ENCODE peak calls at places on chromosomes 1 and 21, in seven cellular contexts. One of them, this sample, is unnamed.

GRCh38 chr21:30206551-30207251 is 9.2 kb downstream of the CLDN8 start:
- DNase-seq in effector CD4-positive, alpha-beta T cell: no peak
- DNase-seq in activated CD4-positive, alpha-beta T cell treated with anti-CD3 and anti-CD28 coated beads for 36 hours: no peak
- DNase-seq in activated T-helper 1 cell treated with anti-CD3 and anti-CD28 coated beads, Interleukin-2, amount 50 U/mL, for 16 hours: no peak
- DNase-seq in fibroblast of mammary gland: peak
- DNase-seq in Kasumi-1: no peak
- DNase-seq in left colon: no peak
- DNase-seq in this sample: no peak

GRCh38 chr21:25967566-25968438 is 202.8 kb downstream of the APP start:
- DNase-seq in fibroblast of mammary gland: no peak
- DNase-seq in effector CD4-positive, alpha-beta T cell: no peak
- DNase-seq in activated T-helper 1 cell treated with anti-CD3 and anti-CD28 coated beads, Interleukin-2, amount 50 U/mL, for 16 hours: no peak
- DNase-seq in activated CD4-positive, alpha-beta T cell treated with anti-CD3 and anti-CD28 coated beads for 36 hours: peak
- DNase-seq in left colon: no peak
- DNase-seq in Kasumi-1: peak
- DNase-seq in this sample: no peak

GRCh38 chr1:70427976-70428375 is 16.9 kb downstream of the CTH start:
- DNase-seq in fibroblast of mammary gland: peak
- DNase-seq in activated T-helper 1 cell treated with anti-CD3 and anti-CD28 coated beads, Interleukin-2, amount 50 U/mL, for 16 hours: no peak
- DNase-seq in effector CD4-positive, alpha-beta T cell: no peak
- DNase-seq in activated CD4-positive, alpha-beta T cell treated with anti-CD3 and anti-CD28 coated beads for 36 hours: no peak
- DNase-seq in Kasumi-1: no peak
- DNase-seq in left colon: no peak
- DNase-seq in this sample: no peak

GRCh38 chr1:121483961-121484424 is 299.2 kb downstream of the SRGAP2C start:
- DNase-seq in activated CD4-positive, alpha-beta T cell treated with anti-CD3 and anti-CD28 coated beads for 36 hours: peak
- DNase-seq in fibroblast of mammary gland: peak
- DNase-seq in Kasumi-1: no peak
- DNase-seq in activated T-helper 1 cell treated with anti-CD3 and anti-CD28 coated beads, Interleukin-2, amount 50 U/mL, for 16 hours: no peak
- DNase-seq in left colon: no peak
- DNase-seq in effector CD4-positive, alpha-beta T cell: no peak
- DNase-seq in this sample: peak

GRCh38 chr1:209692745-209693504 is 11.7 kb upstream of the HSD11B1 start:
- DNase-seq in fibroblast of mammary gland: peak
- DNase-seq in left colon: peak
- DNase-seq in Kasumi-1: peak
- DNase-seq in activated T-helper 1 cell treated with anti-CD3 and anti-CD28 coated beads, Interleukin-2, amount 50 U/mL, for 16 hours: peak
- DNase-seq in effector CD4-positive, alpha-beta T cell: peak
- DNase-seq in activated CD4-positive, alpha-beta T cell treated with anti-CD3 and anti-CD28 coated beads for 36 hours: peak
- DNase-seq in this sample: peak

GRCh38 chr1:46302091-46303037 is 1.1 kb downstream of the LRRC41 start:
- DNase-seq in fibroblast of mammary gland: no peak
- DNase-seq in activated CD4-positive, alpha-beta T cell treated with anti-CD3 and anti-CD28 coated beads for 36 hours: peak
- DNase-seq in activated T-helper 1 cell treated with anti-CD3 and anti-CD28 coated beads, Interleukin-2, amount 50 U/mL, for 16 hours: peak
- DNase-seq in Kasumi-1: no peak
- DNase-seq in effector CD4-positive, alpha-beta T cell: peak
- DNase-seq in left colon: peak
- DNase-seq in this sample: peak

GRCh38 chr1:43250351-43250761 is 19.4 kb upstream of the TMEM125 start:
- DNase-seq in activated T-helper 1 cell treated with anti-CD3 and anti-CD28 coated beads, Interleukin-2, amount 50 U/mL, for 16 hours: no peak
- DNase-seq in Kasumi-1: no peak
- DNase-seq in effector CD4-positive, alpha-beta T cell: no peak
- DNase-seq in fibroblast of mammary gland: no peak
- DNase-seq in activated CD4-positive, alpha-beta T cell treated with anti-CD3 and anti-CD28 coated beads for 36 hours: no peak
- DNase-seq in left colon: no peak
- DNase-seq in this sample: no peak

GRCh38 chr1:1858382-1859086 is 32.4 kb downstream of the GNB1 start:
- DNase-seq in activated CD4-positive, alpha-beta T cell treated with anti-CD3 and anti-CD28 coated beads for 36 hours: peak
- DNase-seq in effector CD4-positive, alpha-beta T cell: peak
- DNase-seq in Kasumi-1: no peak
- DNase-seq in left colon: peak
- DNase-seq in fibroblast of mammary gland: peak
- DNase-seq in activated T-helper 1 cell treated with anti-CD3 and anti-CD28 coated beads, Interleukin-2, amount 50 U/mL, for 16 hours: no peak
- DNase-seq in this sample: peak

GRCh38 chr1:71660417-71660816 is 579.6 kb upstream of the ZRANB2 start:
- DNase-seq in Kasumi-1: no peak
- DNase-seq in activated T-helper 1 cell treated with anti-CD3 and anti-CD28 coated beads, Interleukin-2, amount 50 U/mL, for 16 hours: no peak
- DNase-seq in left colon: no peak
- DNase-seq in activated CD4-positive, alpha-beta T cell treated with anti-CD3 and anti-CD28 coated beads for 36 hours: no peak
- DNase-seq in effector CD4-positive, alpha-beta T cell: no peak
- DNase-seq in fibroblast of mammary gland: peak
- DNase-seq in this sample: peak

GRCh38 chr1:231867607-231868006 is 241.0 kb downstream of the DISC1 start:
- DNase-seq in Kasumi-1: no peak
- DNase-seq in fibroblast of mammary gland: no peak
- DNase-seq in activated CD4-positive, alpha-beta T cell treated with anti-CD3 and anti-CD28 coated beads for 36 hours: no peak
- DNase-seq in activated T-helper 1 cell treated with anti-CD3 and anti-CD28 coated beads, Interleukin-2, amount 50 U/mL, for 16 hours: no peak
- DNase-seq in left colon: no peak
- DNase-seq in effector CD4-positive, alpha-beta T cell: no peak
- DNase-seq in this sample: no peak

GRCh38 chr1:228378453-228379164 is 28.0 kb downstream of the TRIM11 start:
- DNase-seq in fibroblast of mammary gland: peak
- DNase-seq in activated CD4-positive, alpha-beta T cell treated with anti-CD3 and anti-CD28 coated beads for 36 hours: peak
- DNase-seq in activated T-helper 1 cell treated with anti-CD3 and anti-CD28 coated beads, Interleukin-2, amount 50 U/mL, for 16 hours: peak
- DNase-seq in left colon: peak
- DNase-seq in effector CD4-positive, alpha-beta T cell: peak
- DNase-seq in Kasumi-1: peak
- DNase-seq in this sample: peak

GRCh38 chr1:203464226-203464625 is 11.4 kb upstream of the PRELP start:
- DNase-seq in fibroblast of mammary gland: no peak
- DNase-seq in effector CD4-positive, alpha-beta T cell: no peak
- DNase-seq in left colon: no peak
- DNase-seq in Kasumi-1: no peak
- DNase-seq in activated T-helper 1 cell treated with anti-CD3 and anti-CD28 coated beads, Interleukin-2, amount 50 U/mL, for 16 hours: no peak
- DNase-seq in activated CD4-positive, alpha-beta T cell treated with anti-CD3 and anti-CD28 coated beads for 36 hours: no peak
- DNase-seq in this sample: no peak

GRCh38 chr1:230270940-230271325 is 155.2 kb downstream of the PGBD5 start:
- DNase-seq in left colon: no peak
- DNase-seq in effector CD4-positive, alpha-beta T cell: no peak
- DNase-seq in Kasumi-1: peak
- DNase-seq in fibroblast of mammary gland: no peak
- DNase-seq in activated T-helper 1 cell treated with anti-CD3 and anti-CD28 coated beads, Interleukin-2, amount 50 U/mL, for 16 hours: no peak
- DNase-seq in activated CD4-positive, alpha-beta T cell treated with anti-CD3 and anti-CD28 coated beads for 36 hours: no peak
- DNase-seq in this sample: no peak

GRCh38 chr1:200035397-200035955 is 8.0 kb downstream of the NR5A2 start:
- DNase-seq in left colon: no peak
- DNase-seq in fibroblast of mammary gland: no peak
- DNase-seq in activated CD4-positive, alpha-beta T cell treated with anti-CD3 and anti-CD28 coated beads for 36 hours: no peak
- DNase-seq in Kasumi-1: no peak
- DNase-seq in activated T-helper 1 cell treated with anti-CD3 and anti-CD28 coated beads, Interleukin-2, amount 50 U/mL, for 16 hours: no peak
- DNase-seq in effector CD4-positive, alpha-beta T cell: no peak
- DNase-seq in this sample: no peak

GRCh38 chr1:31004231-31004621 is 61.3 kb downstream of the PUM1 start:
- DNase-seq in activated CD4-positive, alpha-beta T cell treated with anti-CD3 and anti-CD28 coated beads for 36 hours: no peak
- DNase-seq in left colon: no peak
- DNase-seq in effector CD4-positive, alpha-beta T cell: no peak
- DNase-seq in activated T-helper 1 cell treated with anti-CD3 and anti-CD28 coated beads, Interleukin-2, amount 50 U/mL, for 16 hours: no peak
- DNase-seq in Kasumi-1: no peak
- DNase-seq in fibroblast of mammary gland: no peak
- DNase-seq in this sample: no peak

GRCh38 chr1:48817505-48818114 is 40.9 kb upstream of the BEND5 start:
- DNase-seq in activated CD4-positive, alpha-beta T cell treated with anti-CD3 and anti-CD28 coated beads for 36 hours: peak
- DNase-seq in fibroblast of mammary gland: peak
- DNase-seq in Kasumi-1: no peak
- DNase-seq in activated T-helper 1 cell treated with anti-CD3 and anti-CD28 coated beads, Interleukin-2, amount 50 U/mL, for 16 hours: no peak
- DNase-seq in effector CD4-positive, alpha-beta T cell: no peak
- DNase-seq in left colon: peak
- DNase-seq in this sample: peak

GRCh38 chr1:101406271-101406670 is 169.5 kb downstream of the S1PR1 start:
- DNase-seq in activated T-helper 1 cell treated with anti-CD3 and anti-CD28 coated beads, Interleukin-2, amount 50 U/mL, for 16 hours: no peak
- DNase-seq in activated CD4-positive, alpha-beta T cell treated with anti-CD3 and anti-CD28 coated beads for 36 hours: no peak
- DNase-seq in fibroblast of mammary gland: no peak
- DNase-seq in left colon: no peak
- DNase-seq in effector CD4-positive, alpha-beta T cell: no peak
- DNase-seq in Kasumi-1: no peak
- DNase-seq in this sample: no peak

GRCh38 chr21:46551636-46552241 is 53.1 kb downstream of the S100B start:
- DNase-seq in Kasumi-1: peak
- DNase-seq in left colon: no peak
- DNase-seq in activated T-helper 1 cell treated with anti-CD3 and anti-CD28 coated beads, Interleukin-2, amount 50 U/mL, for 16 hours: peak
- DNase-seq in effector CD4-positive, alpha-beta T cell: no peak
- DNase-seq in fibroblast of mammary gland: no peak
- DNase-seq in activated CD4-positive, alpha-beta T cell treated with anti-CD3 and anti-CD28 coated beads for 36 hours: peak
- DNase-seq in this sample: no peak

This sample was measured in AG08395.